ENCODE peak calls at places on chromosomes 6 and 20, in seven cellular contexts. Q is mesenchymal stem cell, U is H9, D is IMR-90, E is neuronal stem cell, B is H1, L is trophoblast cell. X is an unnamed sample.

GRCh38 chr6:90384720-90385119 is 88.1 kb upstream of the BACH2 start:
- DNase-seq in Q (no peak), U (no peak), D (no peak), E (no peak), B (no peak), L (no peak), X (peak; percentile 44)

GRCh38 chr6:4928426-4928825 is 75.4 kb downstream of the RPP40 start:
- DNase-seq in Q (peak; percentile 74), U (no peak), D (peak; percentile 55), E (no peak), B (no peak), L (peak; percentile 69), X (no peak)

GRCh38 chr6:79737172-79737571 is 106.0 kb downstream of the SH3BGRL2 start:
- DNase-seq in Q (no peak), U (no peak), D (peak; percentile 1), E (no peak), B (no peak), L (no peak), X (no peak)

GRCh38 chr6:159577564-159577963 is 115.5 kb downstream of the SOD2 start:
- DNase-seq in Q (no peak), U (peak; percentile 37), D (peak; percentile 4), E (no peak), B (no peak), L (no peak), X (peak; percentile 70)

GRCh38 chr6:85677243-85677956 is 34.7 kb upstream of the SYNCRIP start:
- DNase-seq in Q (peak; percentile 79), U (no peak), D (no peak), E (no peak), B (no peak), L (peak; percentile 45), X (no peak)

GRCh38 chr20:44361021-44361420 is 5.5 kb downstream of the HNF4A start:
- DNase-seq in Q (no peak), U (no peak), D (no peak), E (no peak), B (no peak), L (no peak), X (no peak)

GRCh38 chr20:17626217-17627007 is 55.6 kb downstream of the RRBP1 start:
- DNase-seq in Q (no peak), U (no peak), D (no peak), E (no peak), B (no peak), L (no peak), X (no peak)

GRCh38 chr6:110331816-110332215 is 26.3 kb downstream of the METTL24 start:
- DNase-seq in Q (peak; percentile 61), U (peak; percentile 37), D (peak; percentile 2), E (no peak), B (no peak), L (no peak), X (peak; percentile 76)

GRCh38 chr6:17768881-17769280 is 62.2 kb upstream of the NUP153 start:
- DNase-seq in Q (no peak), U (no peak), D (no peak), E (no peak), B (no peak), L (no peak), X (no peak)

GRCh38 chr20:4084721-4085120 is 69.4 kb upstream of the RNF24 start:
- DNase-seq in Q (no peak), U (no peak), D (no peak), E (no peak), B (no peak), L (no peak), X (no peak)

GRCh38 chr6:127786109-127786508 is 114.7 kb downstream of the THEMIS start:
- DNase-seq in Q (no peak), U (no peak), D (peak; percentile 22), E (no peak), B (no peak), L (peak; percentile 18), X (no peak)

GRCh38 chr6:127367023-127367375 is 23.6 kb upstream of the ECHDC1 start:
- DNase-seq in Q (peak; percentile 10), U (no peak), D (peak; percentile 21), E (no peak), B (no peak), L (no peak), X (no peak)

GRCh38 chr6:44227138-44227770 is 3.9 kb downstream of the SLC29A1 start:
- DNase-seq in Q (no peak), U (no peak), D (no peak), E (no peak), B (no peak), L (no peak), X (peak; percentile 86)

GRCh38 chr6:132964868-132965382 is 150.6 kb downstream of the RPS12 start:
- DNase-seq in Q (no peak), U (no peak), D (peak; percentile 18), E (no peak), B (no peak), L (no peak), X (no peak)

GRCh38 chr6:56241106-56241812 is 6.1 kb downstream of the COL21A1 start:
- DNase-seq in Q (no peak), U (no peak), D (no peak), E (no peak), B (no peak), L (no peak), X (no peak)

GRCh38 chr6:110053395-110054240 is 75.5 kb downstream of the GPR6 start:
- DNase-seq in Q (peak; percentile 66), U (no peak), D (peak; percentile 68), E (peak; percentile 45), B (no peak), L (peak; percentile 70), X (peak; percentile 72)

GRCh38 chr6:135814043-135814442 is 37.5 kb upstream of the PDE7B start:
- DNase-seq in Q (no peak), U (no peak), D (no peak), E (no peak), B (no peak), L (no peak), X (no peak)
- H3K23ac ChIP-seq in Q (no peak overlapping the region), U (no peak overlapping the region), D (no peak overlapping the region), E (no peak overlapping the region), B (no peak overlapping the region), L (no peak overlapping the region), X (no peak overlapping the region)

GRCh38 chr6:88869263-88870023 is 94.0 kb downstream of the RNGTT start:
- DNase-seq in Q (peak; percentile 62), U (no peak), D (peak; percentile 80), E (no peak), B (no peak), L (no peak), X (no peak)
- H3K23ac ChIP-seq in Q (no peak overlapping the region), U (no peak overlapping the region), D (no peak overlapping the region), E (no peak overlapping the region), B (no peak overlapping the region), L (no peak overlapping the region), X (no peak overlapping the region)

GRCh38 chr6:33983109-33983475 is 162.8 kb downstream of the GRM4 start:
- DNase-seq in Q (peak; percentile 6), U (peak; percentile 34), D (peak; percentile 1), E (no peak), B (peak; percentile 42), L (peak; percentile 43), X (no peak)
- H3K23ac ChIP-seq in Q (no peak overlapping the region), U (no peak overlapping the region), D (no peak overlapping the region), E (no peak overlapping the region), B (no peak overlapping the region), L (no peak overlapping the region), X (no peak overlapping the region)

DNA sequence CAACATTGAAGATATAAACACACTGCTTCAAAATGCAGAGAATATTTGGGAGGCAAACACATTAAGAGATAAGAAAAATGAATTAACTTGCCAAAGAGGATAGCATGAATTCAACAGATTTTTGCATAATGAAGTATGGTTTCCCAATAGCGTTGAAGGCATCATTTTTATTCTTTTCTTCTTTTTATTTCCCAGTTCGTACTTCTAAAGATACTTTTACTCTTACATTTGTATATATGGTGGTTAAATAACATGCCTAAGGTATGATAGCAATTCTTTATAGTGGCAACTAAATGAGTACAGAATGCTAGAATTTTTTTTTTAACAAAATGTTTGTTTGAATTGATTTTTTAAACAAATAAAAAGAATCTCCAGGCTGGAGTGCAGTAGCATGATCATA is 473.4 kb upstream of the MARCKS start:
- DNase-seq in Q (no peak), U (no peak), D (peak; percentile 69), E (no peak), B (no peak), L (no peak), X (no peak)
- H3K23ac ChIP-seq in Q (no peak overlapping the region), U (no peak overlapping the region), D (no peak overlapping the region), E (no peak overlapping the region), B (no peak overlapping the region), L (no peak overlapping the region), X (no peak overlapping the region)

GRCh38 chr6:82894653-82895259 is 170.9 kb downstream of the UBE3D start:
- DNase-seq in Q (no peak), U (no peak), D (no peak), E (no peak), B (no peak), L (no peak), X (no peak)
- H3K23ac ChIP-seq in Q (no peak overlapping the region), U (no peak overlapping the region), D (no peak overlapping the region), E (no peak overlapping the region), B (no peak overlapping the region), L (no peak overlapping the region), X (no peak overlapping the region)

DNA sequence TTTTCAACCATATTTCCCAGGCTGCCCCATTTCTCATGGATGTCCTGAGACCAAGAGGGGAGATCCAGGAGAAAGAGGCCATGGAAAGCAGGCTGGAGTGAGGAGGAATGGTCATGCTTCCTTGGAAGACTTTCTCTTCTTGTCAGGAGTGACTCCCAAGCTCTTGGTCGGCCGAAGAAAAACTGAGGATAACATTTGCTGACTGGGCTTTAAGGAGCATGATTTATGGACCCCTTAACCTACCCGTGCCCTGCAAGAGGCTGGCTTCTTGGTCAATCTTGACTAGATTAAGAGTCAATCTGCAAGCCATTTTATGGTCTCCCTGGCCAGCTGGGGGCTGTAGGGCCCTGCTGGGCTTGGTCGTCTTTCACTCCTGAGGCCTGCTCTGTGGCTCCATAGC is 22.8 kb downstream of the ADGRF4 start:
- DNase-seq in Q (no peak), U (no peak), D (no peak), E (no peak), B (no peak), L (no peak), X (no peak)
- H3K23ac ChIP-seq in Q (no peak overlapping the region), U (no peak overlapping the region), D (no peak overlapping the region), E (no peak overlapping the region), B (no peak overlapping the region), L (no peak overlapping the region), X (no peak overlapping the region)

GRCh38 chr6:116979560-116979959 is 102.5 kb downstream of the RFX6 start:
- DNase-seq in Q (no peak), U (no peak), D (no peak), E (no peak), B (no peak), L (no peak), X (no peak)
- H3K23ac ChIP-seq in Q (no peak overlapping the region), U (no peak overlapping the region), D (no peak overlapping the region), E (no peak overlapping the region), B (no peak overlapping the region), L (no peak overlapping the region), X (no peak overlapping the region)